ENCODE peak calls at places on chromosomes 13 and 19, in ten cellular contexts. U, O, Z, P, N, K, I, E, D and V are unnamed samples.
A peak's percentile ranks its signal among the peaks of the same experiment; 100 is the strongest.

GRCh38 chr19:55474269-55475265 is 1.9 kb upstream of the ZNF628 start:
- DNase-seq in N (no peak), I (no peak), E (no peak), U (peak; percentile 92), K (no peak), O (no peak), P (no peak), D (no peak), Z (no peak), V (no peak)

GRCh38 chr19:6678690-6679109 is 8.7 kb upstream of the TNFSF14 start:
- DNase-seq in Z (peak; percentile 78), D (no peak), P (peak; percentile 40), O (no peak), K (no peak), N (no peak), E (no peak), I (no peak), U (peak; percentile 23), V (peak; percentile 74)

GRCh38 chr19:16825312-16826168 is 3.7 kb upstream of the SIN3B start:
- DNase-seq in E (peak; percentile 50), U (peak; percentile 86), O (peak; percentile 15), I (no peak), N (peak; percentile 11), Z (no peak), D (no peak), P (no peak), K (no peak), V (no peak)

GRCh38 chr19:55113570-55114039 is 3.8 kb downstream of the PPP1R12C start:
- DNase-seq in U (peak; percentile 60), P (no peak), I (no peak), N (peak; percentile 61), E (peak; percentile 85), K (peak; percentile 90), D (no peak), O (no peak), Z (no peak), V (no peak)

GRCh38 chr13:41608111-41608510 is 150.8 kb downstream of the RGCC start:
- DNase-seq in N (no peak), K (no peak), P (no peak), E (no peak), U (no peak), O (no peak), Z (no peak), I (no peak), D (no peak), V (no peak)

GRCh38 chr19:4267101-4267900 is 11.8 kb upstream of the SHD start:
- DNase-seq in P (peak; percentile 74), D (peak; percentile 15), K (no peak), N (no peak), Z (peak; percentile 43), O (peak; percentile 55), I (no peak), U (peak; percentile 61), E (peak; percentile 53), V (peak; percentile 60)

GRCh38 chr19:30008169-30008568 is 66.1 kb downstream of the URI1 start:
- DNase-seq in E (no peak), O (no peak), N (no peak), P (no peak), U (no peak), Z (no peak), K (no peak), D (no peak), I (no peak), V (no peak)

GRCh38 chr19:18349524-18350128 is 9.2 kb downstream of the PGPEP1 start:
- DNase-seq in Z (peak; percentile 29), O (peak; percentile 70), I (no peak), U (peak; percentile 13), K (no peak), N (peak; percentile 11), P (peak; percentile 62), D (no peak), E (peak; percentile 48), V (no peak)

GRCh38 chr13:20442370-20442769 is 83.3 kb downstream of the CRYL1 start:
- DNase-seq in N (no peak), Z (no peak), K (no peak), D (no peak), E (no peak), O (no peak), P (no peak), U (no peak), I (no peak), V (no peak)

GRCh38 chr13:98439136-98439828 is 137.6 kb downstream of the STK24 start:
- DNase-seq in I (no peak), N (no peak), D (no peak), P (no peak), Z (no peak), U (no peak), O (no peak), K (no peak), E (no peak), V (no peak)

GRCh38 chr13:101150998-101151397 is 265.3 kb downstream of the NALCN start:
- DNase-seq in E (no peak), U (no peak), K (no peak), I (no peak), P (no peak), Z (no peak), D (no peak), N (no peak), O (no peak), V (no peak)

GRCh38 chr13:36142735-36143134 is 11.6 kb upstream of the DCLK1 start:
- DNase-seq in P (no peak), D (no peak), I (no peak), E (no peak), K (no peak), U (no peak), O (no peak), N (no peak), Z (no peak), V (no peak)

GRCh38 chr13:113047587-113047986 is 58.0 kb upstream of the F7 start:
- DNase-seq in I (no peak), Z (no peak), D (no peak), E (peak; percentile 6), N (no peak), P (no peak), U (no peak), K (no peak), O (no peak), V (no peak)

GRCh38 chr13:80751854-80752253 is 410.9 kb upstream of the SPRY2 start:
- DNase-seq in D (no peak), P (no peak), Z (no peak), E (no peak), K (no peak), U (no peak), O (no peak), I (no peak), N (no peak), V (no peak)

GRCh38 chr19:29478578-29479565 is 46.9 kb upstream of the VSTM2B start:
- DNase-seq in K (no peak), I (peak; percentile 72), N (peak; percentile 31), U (no peak), E (no peak), O (peak; percentile 31), D (no peak), Z (no peak), P (peak; percentile 35), V (no peak)

GRCh38 chr13:41909524-41909923 is 51.4 kb downstream of the VWA8 start:
- DNase-seq in D (no peak), K (no peak), I (no peak), Z (no peak), O (no peak), E (no peak), N (no peak), U (no peak), P (no peak), V (no peak)

GRCh38 chr19:46271488-46272197 is 25.2 kb upstream of the HIF3A start:
- DNase-seq in I (no peak), U (peak; percentile 97), D (peak; percentile 15), P (peak; percentile 35), N (no peak), O (no peak), K (peak; percentile 71), Z (no peak), E (no peak), V (no peak)

GRCh38 chr13:35388979-35389378 is 87.5 kb downstream of the MAB21L1 start:
- DNase-seq in U (no peak), E (peak; percentile 2), N (no peak), D (no peak), P (no peak), Z (no peak), O (no peak), K (no peak), I (no peak), V (no peak)

GRCh38 chr13:89238496-89238895 is 1567.3 kb downstream of the SLITRK5 start:
- DNase-seq in N (no peak), Z (no peak), D (no peak), O (no peak), E (no peak), I (no peak), K (no peak), P (no peak), U (no peak), V (no peak)

GRCh38 chr19:46125447-46125846 is 959 bp upstream of the IGFL3 start:
- DNase-seq in U (no peak), D (no peak), I (no peak), Z (peak; percentile 30), K (no peak), N (no peak), O (no peak), P (no peak), E (no peak), V (no peak)

GRCh38 chr19:49570997-49571676 is 9.2 kb downstream of the NOSIP start:
- DNase-seq in D (no peak), P (no peak), Z (peak; percentile 60), U (no peak), E (no peak), N (no peak), I (no peak), O (no peak), K (no peak), V (no peak)

GRCh38 chr13:113417836-113418721 is 35.2 kb downstream of the ADPRHL1 start:
- DNase-seq in O (no peak), K (no peak), Z (peak; percentile 35), U (no peak), D (no peak), N (no peak), P (no peak), E (no peak), I (no peak), V (no peak)

GRCh38 chr19:41297628-41298326 is 12.2 kb upstream of the CCDC97 start:
- DNase-seq in O (no peak), I (no peak), N (peak; percentile 22), Z (no peak), E (no peak), D (no peak), U (no peak), P (peak; percentile 90), K (no peak), V (no peak)

GRCh38 chr13:21812192-21812626 is 141.3 kb downstream of the FGF9 start:
- DNase-seq in P (no peak), D (no peak), E (no peak), O (no peak), K (no peak), N (no peak), U (no peak), Z (no peak), I (no peak), V (no peak)

GRCh38 chr13:91714726-91715334 is 316.4 kb downstream of the GPC5 start:
- DNase-seq in I (no peak), E (no peak), N (no peak), P (no peak), D (no peak), U (no peak), K (no peak), Z (no peak), O (no peak), V (no peak)